ENCODE peak calls at places on chromosome 20, in five cellular contexts. Z is SJSA1, U is tibial nerve, D is ACHN, A is T-helper 1 cell. I is an unnamed sample.

GRCh38 chr20:59003836-59004492 is 3.1 kb downstream of the CTSZ start:
- DNase-seq in Z (no peak), U (no peak), D (no peak), A (no peak), I (no peak)

GRCh38 chr20:40532103-40532502 is 156.9 kb downstream of the MAFB start:
- DNase-seq in Z (no peak), U (no peak), D (peak; percentile 28), A (no peak), I (no peak)

GRCh38 chr20:2314759-2315439 is 19.1 kb downstream of the TGM3 start:
- DNase-seq in Z (peak; percentile 97), U (peak; percentile 33), D (no peak), A (no peak), I (peak; percentile 42)

GRCh38 chr20:57880155-57880648 is 170.4 kb upstream of the PMEPA1 start:
- DNase-seq in Z (peak; percentile 27), U (no peak), D (no peak), A (no peak), I (no peak)

GRCh38 chr20:24275946-24276705 is 193.3 kb upstream of the SYNDIG1 start:
- DNase-seq in Z (no peak), U (no peak), D (no peak), A (no peak), I (no peak)

GRCh38 chr20:45174434-45175364 is at the start of gene PI3:
- DNase-seq in Z (no peak), U (no peak), D (no peak), A (no peak), I (no peak)

GRCh38 chr20:14451458-14451857 is 114.0 kb upstream of the FLRT3 start:
- DNase-seq in Z (no peak), U (no peak), D (no peak), A (no peak), I (no peak)

GRCh38 chr20:33351696-33352095 is 49.6 kb downstream of the CDK5RAP1 start:
- DNase-seq in Z (no peak), U (no peak), D (no peak), A (no peak), I (no peak)

GRCh38 chr20:4320284-4320683 is 304.9 kb upstream of the RNF24 start:
- DNase-seq in Z (no peak), U (no peak), D (no peak), A (no peak), I (peak; percentile 60)

GRCh38 chr20:36051318-36052116 is 83.1 kb downstream of the CNBD2 start:
- DNase-seq in Z (no peak), U (no peak), D (no peak), A (no peak), I (no peak)

I was measured in upper lobe of left lung.